ENCODE peak calls at places on chromosomes 13 and 19, in eight cellular contexts. J, I, M, X, S, K, T and L are unnamed samples. For H3K36me3, the result is how much of the 10 kb centered on the place peaks cover.

GRCh38 chr13:91544723-91545122 is 146.3 kb downstream of the GPC5 start:
- DNase-seq in J (no peak), I (no peak), M (no peak), X (no peak), S (no peak), K (no peak), T (no peak), L (no peak)

GRCh38 chr19:22526661-22527272 is 104.6 kb upstream of the ZNF98 start:
- DNase-seq in J (no peak), I (no peak), M (no peak), X (no peak), S (no peak), K (no peak), T (peak), L (peak)

GRCh38 chr19:41569481-41570150 is 6.3 kb upstream of the CEACAM21 start:
- DNase-seq in J (no peak), I (no peak), M (no peak), X (no peak), S (no peak), K (no peak), T (no peak), L (no peak)

GRCh38 chr19:31278555-31279435 is 70.4 kb downstream of the TSHZ3 start:
- DNase-seq in J (no peak), I (no peak), M (no peak), X (no peak), S (no peak), K (no peak), T (no peak), L (no peak)

GRCh38 chr19:398719-399118 is 10.2 kb downstream of the C2CD4C start:
- DNase-seq in J (no peak), I (no peak), M (no peak), X (no peak), S (peak), K (no peak), T (no peak), L (no peak)

GRCh38 chr19:13899912-13900584 is 5.9 kb downstream of the BRME1 start:
- DNase-seq in J (no peak), I (no peak), M (no peak), X (no peak), S (no peak), K (no peak), T (no peak), L (no peak)

GRCh38 chr13:98279473-98280175 is 102.6 kb upstream of the RNF113B start:
- DNase-seq in J (peak), I (no peak), M (no peak), X (no peak), S (no peak), K (peak), T (no peak), L (no peak)

GRCh38 chr19:43078311-43078710 is 4.2 kb downstream of the PSG2 start:
- DNase-seq in J (peak), I (no peak), M (no peak), X (peak), S (no peak), K (no peak), T (no peak), L (no peak)

GRCh38 chr13:49326222-49326917 is 78.6 kb downstream of the CDADC1 start:
- DNase-seq in J (no peak), I (no peak), M (no peak), X (no peak), S (no peak), K (no peak), T (no peak), L (no peak)

DNA sequence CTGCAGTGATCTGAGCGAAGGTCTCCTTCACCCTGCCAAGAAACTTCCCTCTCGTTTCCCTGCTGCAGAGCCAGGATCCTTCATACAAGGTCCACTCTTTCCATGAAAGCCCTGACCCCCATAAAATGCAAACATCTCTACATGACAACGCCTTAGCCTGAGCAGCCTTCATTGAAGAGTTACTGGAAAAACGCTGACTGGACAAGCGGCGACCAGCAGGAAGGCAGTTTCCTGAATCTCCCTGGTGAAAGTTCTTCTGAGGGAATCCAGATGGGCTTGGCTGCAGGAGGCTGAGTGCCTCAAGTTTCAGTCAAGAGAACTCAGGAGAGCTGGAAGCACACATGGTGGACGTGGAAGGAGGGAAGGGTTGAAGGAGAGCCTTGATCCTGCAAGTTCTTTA is 17.7 kb downstream of the GSX1 start:
- DNase-seq in J (no peak), I (no peak), M (no peak), X (no peak), S (no peak), K (no peak), T (no peak), L (no peak)
- H3K4me3 ChIP-seq in J (no peak), I (no peak), M (no peak), X (no peak), S (no peak), K (no peak), T (no peak), L (no peak)

GRCh38 chr19:27774827-27775226 is 1438.1 kb downstream of the UQCRFS1 start:
- DNase-seq in J (no peak), I (no peak), M (no peak), X (no peak), S (no peak), K (no peak), T (no peak), L (no peak)

GRCh38 chr19:27776524-27776923 is 1436.4 kb downstream of the UQCRFS1 start:
- DNase-seq in J (no peak), I (no peak), M (no peak), X (no peak), S (no peak), K (no peak), T (no peak), L (no peak)

GRCh38 chr19:27776020-27776419 is 1436.9 kb downstream of the UQCRFS1 start:
- DNase-seq in J (peak), I (no peak), M (no peak), X (peak), S (no peak), K (no peak), T (no peak), L (no peak)

GRCh38 chr19:27774337-27774736 is 1438.6 kb downstream of the UQCRFS1 start:
- DNase-seq in J (no peak), I (no peak), M (no peak), X (no peak), S (no peak), K (no peak), T (no peak), L (no peak)

GRCh38 chr19:27775395-27775794 is 1437.6 kb downstream of the UQCRFS1 start:
- DNase-seq in J (no peak), I (no peak), M (no peak), X (no peak), S (no peak), K (no peak), T (no peak), L (no peak)
- H3K36me3 ChIP-seq in J (under half), I (under half), M (under half), X (under half), S (under half), K (under half), T (under half), L (under half)

DNA sequence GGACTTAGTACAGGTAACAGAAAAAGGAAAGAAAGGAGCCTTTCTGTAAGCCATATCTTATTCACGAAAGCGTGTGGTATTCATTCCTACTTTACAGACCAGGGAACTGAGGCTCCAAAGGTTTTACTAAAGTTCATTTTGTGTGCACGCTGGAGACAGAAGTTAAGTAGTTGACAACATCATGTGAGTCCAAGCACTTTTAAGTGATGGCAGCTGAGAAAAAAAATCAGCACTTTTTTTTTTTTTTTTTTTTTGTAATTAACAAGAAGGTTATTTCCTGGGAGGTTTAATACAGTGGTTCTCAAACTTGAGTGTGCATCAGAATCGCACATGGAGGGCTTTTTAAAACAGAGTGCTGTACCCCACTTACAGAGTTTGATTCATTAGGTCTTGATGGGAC is 2.0 kb downstream of the DNAJC3 start:
- DNase-seq in J (no peak), I (no peak), M (no peak), X (no peak), S (no peak), K (peak), T (no peak), L (no peak)
- H3K4me3 ChIP-seq in J (no peak), I (peak), M (peak), X (peak), S (peak), K (no peak), T (no peak), L (no peak)

GRCh38 chr19:12769689-12770088 is 5.7 kb downstream of the HOOK2 start:
- DNase-seq in J (no peak), I (no peak), M (peak), X (no peak), S (peak), K (no peak), T (no peak), L (no peak)

GRCh38 chr19:12764698-12765097 is 10.7 kb downstream of the HOOK2 start:
- DNase-seq in J (no peak), I (no peak), M (no peak), X (no peak), S (no peak), K (no peak), T (no peak), L (no peak)

GRCh38 chr19:12766051-12766521 is 9.3 kb downstream of the HOOK2 start:
- DNase-seq in J (no peak), I (peak), M (peak), X (peak), S (peak), K (peak), T (peak), L (peak)

GRCh38 chr19:12767666-12768065 is 7.7 kb downstream of the HOOK2 start:
- DNase-seq in J (no peak), I (no peak), M (no peak), X (no peak), S (no peak), K (no peak), T (no peak), L (no peak)

DNA sequence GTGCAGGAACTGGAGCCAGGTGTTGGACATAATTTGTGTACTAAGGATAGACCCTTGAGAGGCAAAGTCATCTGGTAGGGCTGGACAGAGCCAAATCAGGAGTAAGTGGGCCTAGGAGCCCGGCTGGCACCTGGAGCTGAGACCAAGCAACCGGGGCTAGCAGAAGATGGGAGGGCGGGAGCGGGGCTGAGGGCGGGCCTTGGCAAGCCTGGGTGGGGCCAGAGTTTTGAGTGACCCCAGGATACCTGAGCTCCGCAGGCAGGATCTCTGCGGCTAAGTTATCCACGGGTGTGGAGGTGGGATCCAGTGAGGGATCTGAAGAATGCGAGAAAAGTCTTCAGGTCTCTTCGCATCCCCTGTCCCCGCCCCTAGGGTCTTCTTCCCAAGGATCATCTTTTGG is 8.2 kb downstream of the HOOK2 start:
- DNase-seq in J (no peak), I (no peak), M (no peak), X (no peak), S (no peak), K (no peak), T (no peak), L (no peak)
- H3K36me3 ChIP-seq in J (under half), I (under half), M (under half), X (under half), S (under half), K (under half), T (under half), L (under half)

GRCh38 chr19:35142531-35143230 is 374 bp upstream of the FXYD7 start:
- DNase-seq in J (no peak), I (no peak), M (peak), X (no peak), S (no peak), K (peak), T (peak), L (peak)
- H3K4me3 ChIP-seq in J (no peak), I (peak), M (peak), X (no peak), S (peak), K (no peak), T (no peak), L (no peak)

GRCh38 chr13:112931028-112931934 is 37.7 kb upstream of the MCF2L start:
- DNase-seq in J (peak), I (no peak), M (no peak), X (peak), S (no peak), K (peak), T (no peak), L (no peak)
- H3K36me3 ChIP-seq in J (under half), I (under half), M (under half), X (under half), S (under half), K (under half), T (under half), L (under half)

DNA sequence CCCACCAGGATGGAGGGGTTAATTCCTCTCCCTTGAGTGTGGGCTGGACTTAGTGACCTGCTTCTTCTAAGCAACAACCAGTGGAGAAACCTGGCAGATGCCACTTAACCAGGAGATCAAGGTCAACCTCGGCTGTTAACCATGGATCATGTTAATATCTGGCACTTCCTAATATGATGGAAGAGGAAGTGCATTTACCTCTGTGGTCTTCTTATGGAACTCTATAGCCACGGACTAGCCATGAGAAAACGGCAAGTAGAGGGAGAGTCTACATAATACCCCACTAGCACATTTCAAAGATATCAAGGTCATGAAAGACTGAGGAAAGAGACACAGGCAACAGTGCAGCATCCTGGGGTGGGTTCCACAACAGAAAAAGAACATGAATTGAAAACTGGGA is 31.4 kb downstream of the MLLT1 start:
- DNase-seq in J (no peak), I (no peak), M (no peak), X (no peak), S (no peak), K (no peak), T (no peak), L (no peak)
- H3K4me3 ChIP-seq in J (no peak), I (no peak), M (no peak), X (no peak), S (no peak), K (no peak), T (no peak), L (no peak)

DNA sequence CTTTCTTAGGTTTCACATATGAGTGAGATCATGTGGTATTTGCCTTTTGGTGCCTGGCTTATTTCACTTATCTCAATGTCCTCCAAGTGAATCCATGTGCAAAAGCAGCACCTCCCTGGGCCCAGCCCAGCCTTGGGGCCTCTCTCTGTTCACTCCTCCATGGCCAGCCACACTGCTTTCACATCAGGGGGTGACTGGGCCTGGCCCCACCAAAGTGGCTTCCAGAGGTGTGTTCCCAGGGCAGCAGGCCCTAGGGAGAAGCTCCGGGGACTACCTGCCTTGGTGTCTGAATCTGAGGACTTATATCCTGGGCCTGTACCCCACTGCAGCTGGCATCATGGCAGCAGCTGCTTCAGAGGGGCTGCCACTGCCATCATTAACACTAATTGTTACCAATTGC is 829.9 kb upstream of the SLITRK5 start:
- DNase-seq in J (no peak), I (no peak), M (no peak), X (no peak), S (no peak), K (no peak), T (no peak), L (no peak)
- H3K36me3 ChIP-seq in J (under half), I (under half), M (under half), X (under half), S (under half), K (under half), T (under half), L (under half)

GRCh38 chr19:19067276-19068072 is 3.7 kb downstream of the SLC25A42 start:
- DNase-seq in J (no peak), I (peak), M (no peak), X (no peak), S (no peak), K (no peak), T (no peak), L (no peak)
- H3K4me3 ChIP-seq in J (no peak), I (no peak), M (no peak), X (no peak), S (no peak), K (no peak), T (no peak), L (no peak)

GRCh38 chr19:4704317-4704673 is 19.3 kb downstream of the DPP9 start:
- DNase-seq in J (no peak), I (no peak), M (no peak), X (no peak), S (peak), K (no peak), T (no peak), L (no peak)
- H3K36me3 ChIP-seq in J (under half), I (under half), M (half or more), X (half or more), S (half or more), K (under half), T (under half), L (under half)